ENCODE peak calls at places on chromosome 16, in ten cellular contexts. G, F, V, Q, D, U, Y, W, I and K are unnamed samples.

GRCh38 chr16:1669698-1670097 is 8.4 kb upstream of the JPT2 start:
- DNase-seq in G (no peak), F (no peak), V (no peak), Q (no peak), D (no peak), U (no peak), Y (no peak), W (no peak), I (no peak), K (no peak)

GRCh38 chr16:67560827-67561342 is 1.4 kb upstream of the CTCF start:
- DNase-seq in G (no peak), F (no peak), V (peak; percentile 24), Q (no peak), D (no peak), U (peak; percentile 21), Y (no peak), W (no peak), I (no peak), K (no peak)

GRCh38 chr16:54655171-54655590 is 275.5 kb upstream of the IRX5 start:
- DNase-seq in G (no peak), F (no peak), V (no peak), Q (no peak), D (no peak), U (no peak), Y (no peak), W (peak; percentile 29), I (no peak), K (no peak)

GRCh38 chr16:2022723-2023097 is 3.1 kb downstream of the NPW start:
- DNase-seq in G (no peak), F (no peak), V (no peak), Q (peak; percentile 27), D (no peak), U (no peak), Y (no peak), W (no peak), I (peak; percentile 61), K (peak; percentile 75)

GRCh38 chr16:46730126-46730525 is 18.0 kb downstream of the MYLK3 start:
- DNase-seq in G (no peak), F (no peak), V (no peak), Q (no peak), D (no peak), U (no peak), Y (no peak), W (no peak), I (peak; percentile 6), K (no peak)

GRCh38 chr16:48269011-48269410 is 21.7 kb upstream of the ABCC11 start:
- DNase-seq in G (no peak), F (no peak), V (no peak), Q (no peak), D (no peak), U (no peak), Y (no peak), W (no peak), I (no peak), K (no peak)

GRCh38 chr16:54072237-54072636 is 214.3 kb downstream of the IRX3 start:
- DNase-seq in G (no peak), F (no peak), V (no peak), Q (no peak), D (no peak), U (no peak), Y (no peak), W (no peak), I (no peak), K (no peak)

GRCh38 chr16:71775949-71776348 is 32.7 kb downstream of the AP1G1 start:
- DNase-seq in G (no peak), F (no peak), V (no peak), Q (peak; percentile 22), D (no peak), U (no peak), Y (peak; percentile 34), W (no peak), I (no peak), K (no peak)

GRCh38 chr16:2385441-2385840 is 43.8 kb upstream of the CCNF start:
- DNase-seq in G (no peak), F (no peak), V (no peak), Q (no peak), D (no peak), U (no peak), Y (no peak), W (no peak), I (no peak), K (no peak)

GRCh38 chr16:66414891-66415290 is 12.2 kb upstream of the BEAN1 start:
- DNase-seq in G (no peak), F (no peak), V (no peak), Q (no peak), D (no peak), U (no peak), Y (no peak), W (no peak), I (no peak), K (no peak)

GRCh38 chr16:720507-720989 is 398 bp upstream of the ANTKMT start:
- DNase-seq in G (no peak), F (no peak), V (peak; percentile 65), Q (peak; percentile 68), D (no peak), U (no peak), Y (peak; percentile 66), W (peak; percentile 46), I (peak; percentile 57), K (peak; percentile 89)

GRCh38 chr16:53822936-53823529 is 119.1 kb downstream of the FTO start:
- DNase-seq in G (no peak), F (no peak), V (no peak), Q (peak; percentile 68), D (no peak), U (no peak), Y (peak; percentile 78), W (no peak), I (no peak), K (no peak)

GRCh38 chr16:2938206-2938605 is 25.9 kb upstream of the KREMEN2 start:
- DNase-seq in G (no peak), F (no peak), V (no peak), Q (no peak), D (no peak), U (no peak), Y (no peak), W (no peak), I (no peak), K (no peak)

GRCh38 chr16:2335286-2335895 is 5.1 kb downstream of the ABCA3 start:
- DNase-seq in G (no peak), F (no peak), V (peak; percentile 2), Q (no peak), D (no peak), U (no peak), Y (no peak), W (no peak), I (no peak), K (no peak)

GRCh38 chr16:2476741-2477140 is 1.8 kb downstream of the TBC1D24 start:
- DNase-seq in G (no peak), F (no peak), V (no peak), Q (no peak), D (no peak), U (no peak), Y (no peak), W (no peak), I (no peak), K (no peak)

GRCh38 chr16:3029499-3030127 is 5.8 kb downstream of the THOC6 start:
- DNase-seq in G (no peak), F (no peak), V (no peak), Q (no peak), D (no peak), U (no peak), Y (peak; percentile 62), W (no peak), I (no peak), K (no peak)

DNA sequence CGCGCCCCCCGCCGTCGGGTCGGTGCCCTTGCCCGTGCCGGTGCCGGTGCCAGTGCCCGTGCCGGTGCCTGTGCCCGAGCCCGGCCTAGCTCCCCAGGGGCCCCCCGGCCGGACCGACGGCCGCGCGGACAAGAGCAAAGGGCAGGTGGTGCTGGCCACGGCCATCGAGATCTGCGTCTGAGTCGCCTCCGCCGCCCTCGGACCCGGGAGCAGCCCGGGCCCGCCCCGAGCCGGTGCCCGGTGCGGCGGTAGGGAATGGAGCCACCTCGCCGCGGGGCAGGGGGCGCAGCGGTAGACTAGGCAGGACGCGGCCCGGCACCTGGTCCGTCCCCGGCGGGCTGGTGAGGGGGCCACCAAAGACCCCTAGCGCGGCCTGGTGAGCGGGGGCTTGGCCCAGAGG is 28.4 kb downstream of the SBK1 start:
- DNase-seq in G (no peak), F (no peak), V (no peak), Q (no peak), D (no peak), U (no peak), Y (no peak), W (no peak), I (no peak), K (no peak)
- H3K36me3 ChIP-seq in G (peaks cover 19% of the 10 kb centered on the region), F (peaks cover 22% of the 10 kb centered on the region), V (no peaks in the 10 kb centered on the region), Q (no peaks in the 10 kb centered on the region), D (peaks cover 14% of the 10 kb centered on the region), U (no peaks in the 10 kb centered on the region), Y (peaks cover 11% of the 10 kb centered on the region), W (no peaks in the 10 kb centered on the region), I (no peaks in the 10 kb centered on the region), K (no peaks in the 10 kb centered on the region)

GRCh38 chr16:70271696-70272095 is 17.6 kb downstream of the AARS1 start:
- DNase-seq in G (no peak), F (no peak), V (no peak), Q (no peak), D (no peak), U (no peak), Y (no peak), W (no peak), I (no peak), K (no peak)
- H3K36me3 ChIP-seq in G (peaks cover 31% of the 10 kb centered on the region), F (peaks cover 45% of the 10 kb centered on the region), V (peaks cover 18% of the 10 kb centered on the region), Q (peaks cover 17% of the 10 kb centered on the region), D (peaks cover 54% of the 10 kb centered on the region), U (peaks cover 96% of the 10 kb centered on the region), Y (peaks cover 57% of the 10 kb centered on the region), W (peaks cover 96% of the 10 kb centered on the region), I (no peaks in the 10 kb centered on the region), K (peaks cover 92% of the 10 kb centered on the region)

GRCh38 chr16:18852647-18853046 is 51.3 kb upstream of the ARL6IP1 start:
- DNase-seq in G (no peak), F (no peak), V (no peak), Q (no peak), D (no peak), U (no peak), Y (no peak), W (no peak), I (no peak), K (no peak)

GRCh38 chr16:18855196-18855595 is 53.8 kb upstream of the ARL6IP1 start:
- DNase-seq in G (no peak), F (no peak), V (no peak), Q (no peak), D (no peak), U (no peak), Y (no peak), W (no peak), I (no peak), K (no peak)

DNA sequence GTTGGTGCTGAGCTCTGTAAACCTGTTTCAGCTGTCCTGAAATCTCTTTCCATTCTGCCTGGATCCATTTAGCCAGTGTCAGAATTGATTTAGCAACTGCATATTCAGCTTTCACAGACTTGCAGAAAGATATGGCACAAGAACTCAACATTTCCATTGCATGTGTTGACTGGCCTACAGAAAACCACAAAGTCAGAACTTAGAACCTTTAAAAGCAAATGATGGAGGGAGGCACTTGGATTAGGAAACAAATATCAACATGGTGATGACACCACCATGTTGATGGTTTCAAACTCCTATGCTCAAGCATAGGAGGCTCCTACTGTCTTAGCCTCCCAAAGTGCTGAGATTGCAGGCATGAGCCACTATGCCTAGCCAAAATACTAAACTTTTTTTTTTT is 52.3 kb upstream of the ARL6IP1 start:
- DNase-seq in G (no peak), F (no peak), V (no peak), Q (no peak), D (no peak), U (no peak), Y (no peak), W (no peak), I (no peak), K (no peak)
- H3K36me3 ChIP-seq in G (peaks cover 19% of the 10 kb centered on the region), F (peaks cover 37% of the 10 kb centered on the region), V (peaks cover 10% of the 10 kb centered on the region), Q (peaks cover 21% of the 10 kb centered on the region), D (peaks cover 70% of the 10 kb centered on the region), U (peaks cover 100% of the 10 kb centered on the region), Y (peaks cover 86% of the 10 kb centered on the region), W (peaks cover 96% of the 10 kb centered on the region), I (no peaks in the 10 kb centered on the region), K (peaks cover 67% of the 10 kb centered on the region)

GRCh38 chr16:87344165-87344930 is 27.2 kb upstream of the C16orf95 start:
- DNase-seq in G (no peak), F (no peak), V (no peak), Q (no peak), D (no peak), U (no peak), Y (no peak), W (no peak), I (no peak), K (no peak)
- H3K36me3 ChIP-seq in G (peaks cover 15% of the 10 kb centered on the region), F (peaks cover 11% of the 10 kb centered on the region), V (peaks cover 6% of the 10 kb centered on the region), Q (no peaks in the 10 kb centered on the region), D (peaks cover 43% of the 10 kb centered on the region), U (peaks cover 65% of the 10 kb centered on the region), Y (peaks cover 40% of the 10 kb centered on the region), W (peaks cover 73% of the 10 kb centered on the region), I (no peaks in the 10 kb centered on the region), K (peaks cover 20% of the 10 kb centered on the region)